ENCODE peak calls at places on chromosomes 16 and 17, in four cellular contexts. J is CD4-positive, alpha-beta memory T cell; Y is neural progenitor cell; K is heart left ventricle. E is an unnamed sample.

GRCh38 chr17:20266806-20267458 is 200.4 kb downstream of the LGALS9B start:
- DNase-seq in J (no peak), Y (no peak), K (no peak), E (no peak)

GRCh38 chr17:39661044-39661406 is 4.1 kb upstream of the TCAP start:
- DNase-seq in J (no peak), Y (peak; percentile 44), K (peak; percentile 73), E (no peak)

GRCh38 chr16:13063457-13063856 is 162.1 kb downstream of the SHISA9 start:
- DNase-seq in J (no peak), Y (no peak), K (no peak), E (no peak)

GRCh38 chr16:1046271-1046955 is 26.1 kb upstream of the SSTR5 start:
- DNase-seq in J (no peak), Y (no peak), K (no peak), E (no peak)

GRCh38 chr16:46991729-46992704 is 18.5 kb upstream of the DNAJA2 start:
- DNase-seq in J (no peak), Y (no peak), K (no peak), E (no peak)

GRCh38 chr17:29929006-29929543 is 953 bp downstream of the SSH2 start:
- DNase-seq in J (peak; percentile 14), Y (peak; percentile 35), K (no peak), E (peak; percentile 50)

GRCh38 chr17:20966869-20967268 is 75.9 kb downstream of the USP22 start:
- DNase-seq in J (peak; percentile 8), Y (no peak), K (no peak), E (peak; percentile 61)

GRCh38 chr17:49496183-49496865 is 1.2 kb downstream of the NGFR start:
- DNase-seq in J (peak; percentile 81), Y (peak; percentile 94), K (peak; percentile 76), E (peak; percentile 81)

GRCh38 chr17:17785407-17785806 is 51.4 kb downstream of the SREBF1 start:
- DNase-seq in J (no peak), Y (no peak), K (no peak), E (no peak)

GRCh38 chr16:69338557-69339288 is 641 bp downstream of the COG8 start:
- DNase-seq in J (no peak), Y (no peak), K (peak; percentile 17), E (no peak)

GRCh38 chr17:69326302-69327059 is 452 bp downstream of the ABCA5 start:
- DNase-seq in J (peak; percentile 6), Y (no peak), K (no peak), E (no peak)

GRCh38 chr17:20210180-20210579 is 201.0 kb downstream of the SPECC1 start:
- DNase-seq in J (no peak), Y (no peak), K (no peak), E (no peak)

GRCh38 chr17:688100-688989 is 26.3 kb downstream of the VPS53 start:
- DNase-seq in J (peak; percentile 5), Y (peak; percentile 56), K (no peak), E (no peak)

GRCh38 chr16:58661199-58661830 is 23.3 kb downstream of the SLC38A7 start:
- DNase-seq in J (no peak), Y (peak; percentile 79), K (peak; percentile 78), E (peak; percentile 73)

GRCh38 chr16:76162046-76162445 is 115.2 kb upstream of the CNTNAP4 start:
- DNase-seq in J (no peak), Y (no peak), K (no peak), E (no peak)

GRCh38 chr17:17537311-17538099 is 41.3 kb upstream of the RASD1 start:
- DNase-seq in J (no peak), Y (no peak), K (no peak), E (no peak)

GRCh38 chr16:51146256-51146924 is 4.7 kb downstream of the SALL1 start:
- DNase-seq in J (no peak), Y (peak; percentile 44), K (no peak), E (no peak)

GRCh38 chr16:58377932-58378331 is 14.3 kb upstream of the GINS3 start:
- DNase-seq in J (no peak), Y (no peak), K (no peak), E (no peak)

GRCh38 chr17:61294286-61294685 is 105.4 kb upstream of the TBX2 start:
- DNase-seq in J (no peak), Y (no peak), K (no peak), E (no peak)

GRCh38 chr17:66548158-66548557 is 245.7 kb downstream of the PRKCA start:
- DNase-seq in J (peak; percentile 17), Y (no peak), K (no peak), E (no peak)

GRCh38 chr16:57600952-57601580 is 27.4 kb upstream of the ADGRG1 start:
- DNase-seq in J (no peak), Y (no peak), K (no peak), E (no peak)

GRCh38 chr17:27651411-27652345 is 20.7 kb downstream of the LGALS9 start:
- DNase-seq in J (peak; percentile 56), Y (peak; percentile 60), K (peak; percentile 58), E (peak; percentile 89)

GRCh38 chr17:31068291-31068690 is 26.5 kb upstream of the NF1 start:
- DNase-seq in J (peak; percentile 18), Y (peak; percentile 42), K (no peak), E (no peak)

GRCh38 chr17:57045868-57046671 is 39.0 kb upstream of the AKAP1 start:
- DNase-seq in J (peak; percentile 23), Y (no peak), K (no peak), E (peak; percentile 59)

GRCh38 chr17:30600830-30601494 is 123.8 kb downstream of the GOSR1 start:
- DNase-seq in J (peak; percentile 21), Y (peak; percentile 58), K (no peak), E (no peak)

GRCh38 chr16:28537076-28537475 is 1.7 kb downstream of the NUPR1 start:
- DNase-seq in J (peak; percentile 11), Y (no peak), K (no peak), E (no peak)

GRCh38 chr17:40901981-40902862 is 17.2 kb upstream of the KRT20 start:
- DNase-seq in J (no peak), Y (no peak), K (no peak), E (peak; percentile 81)

GRCh38 chr17:1362065-1362848 is 37.8 kb downstream of the YWHAE start:
- DNase-seq in J (peak; percentile 39), Y (no peak), K (no peak), E (no peak)

GRCh38 chr17:13415877-13416416 is 185.8 kb downstream of the HS3ST3A1 start:
- DNase-seq in J (no peak), Y (no peak), K (peak; percentile 68), E (peak; percentile 18)

GRCh38 chr16:71709231-71709781 is 15.2 kb downstream of the PHLPP2 start:
- DNase-seq in J (no peak), Y (no peak), K (no peak), E (no peak)

GRCh38 chr17:4641297-4642195 is at the start of gene ALOX15:
- DNase-seq in J (no peak), Y (peak; percentile 62), K (no peak), E (no peak)

GRCh38 chr16:65598626-65599025 is 476.8 kb upstream of the CDH11 start:
- DNase-seq in J (no peak), Y (peak; percentile 86), K (no peak), E (no peak)

GRCh38 chr16:65604771-65605170 is 482.9 kb upstream of the CDH11 start:
- DNase-seq in J (no peak), Y (no peak), K (no peak), E (no peak)

GRCh38 chr16:65600046-65600445 is 478.2 kb upstream of the CDH11 start:
- DNase-seq in J (no peak), Y (peak; percentile 79), K (no peak), E (no peak)

GRCh38 chr16:65600629-65601028 is 478.8 kb upstream of the CDH11 start:
- DNase-seq in J (no peak), Y (peak; percentile 9), K (no peak), E (no peak)

GRCh38 chr16:65601781-65602180 is 479.9 kb upstream of the CDH11 start:
- DNase-seq in J (no peak), Y (no peak), K (no peak), E (no peak)
- H3K4me1 ChIP-seq in J (no peaks in the 10 kb centered on the region), Y (peaks cover 34% of the 10 kb centered on the region), K (no peaks in the 10 kb centered on the region), E (no peaks in the 10 kb centered on the region)

GRCh38 chr17:75323043-75323591 is 33.9 kb upstream of the SLC25A19 start:
- DNase-seq in J (peak; percentile 84), Y (peak; percentile 93), K (peak; percentile 84), E (peak; percentile 81)
- H3K27ac ChIP-seq in J (no peak overlapping the region), Y (peak overlapping the region; percentile 80), K (no peak overlapping the region), E (no peak overlapping the region)

GRCh38 chr17:77478899-77479298 is 338.1 kb downstream of the SEC14L1 start:
- DNase-seq in J (no peak), Y (peak; percentile 24), K (no peak), E (no peak)
- H3K4me1 ChIP-seq in J (peaks cover 99% of the 10 kb centered on the region), Y (peaks cover 63% of the 10 kb centered on the region), K (peaks cover 51% of the 10 kb centered on the region), E (peaks cover 57% of the 10 kb centered on the region)

GRCh38 chr16:53123753-53124152 is 69.0 kb downstream of the CHD9 start:
- DNase-seq in J (no peak), Y (no peak), K (no peak), E (no peak)

GRCh38 chr16:53131050-53131362 is 76.2 kb downstream of the CHD9 start:
- DNase-seq in J (no peak), Y (peak; percentile 81), K (no peak), E (no peak)

GRCh38 chr16:53130193-53131049 is 75.6 kb downstream of the CHD9 start:
- DNase-seq in J (peak; percentile 96), Y (peak; percentile 97), K (peak; percentile 99), E (peak; percentile 98)

GRCh38 chr16:53129281-53130192 is 74.7 kb downstream of the CHD9 start:
- DNase-seq in J (no peak), Y (no peak), K (no peak), E (no peak)

DNA sequence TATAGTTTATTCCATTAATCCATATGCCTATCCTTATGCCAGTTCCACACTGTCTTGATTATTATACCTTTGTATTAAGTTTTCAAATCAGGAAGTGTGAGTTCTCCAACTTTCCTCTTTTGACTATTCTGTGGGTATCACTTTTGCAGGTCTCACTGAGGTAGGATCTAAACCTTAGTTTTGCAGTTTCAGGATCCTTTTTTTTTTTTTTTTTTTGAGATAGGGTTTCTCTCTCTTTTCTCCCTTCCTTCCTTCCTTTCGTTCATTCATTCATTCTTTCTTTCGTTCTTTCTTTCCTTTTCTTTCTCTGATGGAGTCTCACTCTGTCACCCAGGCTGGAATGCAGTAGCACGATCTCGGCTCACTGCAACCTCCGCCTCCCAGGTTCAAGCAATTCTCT is 71.6 kb downstream of the CHD9 start:
- DNase-seq in J (no peak), Y (no peak), K (no peak), E (no peak)
- H3K27ac ChIP-seq in J (no peak overlapping the region), Y (no peak overlapping the region), K (no peak overlapping the region), E (no peak overlapping the region)

DNA sequence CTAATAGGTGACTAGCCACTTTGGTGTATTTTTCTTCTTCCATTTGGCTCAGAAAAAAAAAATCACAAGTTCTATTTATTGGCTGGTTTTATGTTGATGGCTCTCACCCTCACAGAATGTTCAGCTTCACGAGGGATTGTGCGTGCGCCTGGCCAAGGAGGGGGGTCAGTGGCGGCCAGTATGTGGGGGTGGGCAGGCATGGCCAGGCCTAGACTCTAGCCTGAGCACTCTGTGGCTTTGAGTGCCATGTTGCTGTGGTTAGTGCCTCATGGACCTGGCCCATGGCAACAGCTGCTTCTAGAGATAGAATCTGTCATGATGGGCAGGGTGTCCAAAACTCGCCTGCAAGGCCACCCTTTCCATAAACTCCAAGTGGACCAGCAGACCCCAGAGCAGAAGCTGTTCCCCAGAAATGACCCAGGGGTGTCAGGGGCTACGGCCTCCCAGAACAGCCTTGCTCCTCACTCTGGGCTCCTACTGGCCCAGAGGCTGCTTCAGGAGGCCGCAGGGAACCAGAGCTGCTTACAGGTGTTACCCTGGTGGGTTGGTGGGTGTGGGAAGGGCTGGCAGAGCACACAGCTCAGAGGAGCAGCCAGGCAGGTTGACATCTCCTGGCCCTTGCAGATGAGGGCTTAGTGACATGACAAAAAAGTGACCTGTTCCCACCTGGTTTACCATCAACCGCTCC is 124.9 kb downstream of the SOCS1 start:
- DNase-seq in J (no peak), Y (no peak), K (no peak), E (no peak)
- H3K4me1 ChIP-seq in J (peaks cover 13% of the 10 kb centered on the region), Y (peaks cover 11% of the 10 kb centered on the region), K (peaks cover 66% of the 10 kb centered on the region), E (peaks cover 42% of the 10 kb centered on the region)

GRCh38 chr17:11319894-11320293 is 78.9 kb downstream of the SHISA6 start:
- DNase-seq in J (no peak), Y (no peak), K (no peak), E (no peak)
- H3K27ac ChIP-seq in J (no peak overlapping the region), Y (no peak overlapping the region), K (no peak overlapping the region), E (no peak overlapping the region)

E was measured in Peyer's patch.